ENCODE peak calls at places on chromosomes 7 and 10, in eight cellular contexts. X is activated T-cell treated with anti-CD3 and anti-CD28 coated beads for 1 hour; N is WERI-Rb-1; H is endothelial cell; A is stimulated activated CD4-positive, alpha-beta T cell treated with anti-CD3 and anti-CD28 coated beads, TNF-alpha, amount 100 ng/mL, for 48 hours; E is HS-27A; O is sciatic nerve; W is NCI-H774. V is an unnamed sample.

GRCh38 chr7:44638611-44639557 is 32.5 kb downstream of the OGDH start:
- DNase-seq in X (peak; percentile 69), N (peak; percentile 30), H (peak; percentile 30), A (peak; percentile 73), E (peak; percentile 66), O (peak; percentile 72), W (no peak), V (peak; percentile 80)

GRCh38 chr10:104323721-104324686 is 14.3 kb downstream of the ITPRIP start:
- DNase-seq in X (no peak), N (no peak), H (no peak), A (no peak), E (no peak), O (no peak), W (no peak), V (peak; percentile 12)

GRCh38 chr7:40815512-40815911 is 680.7 kb downstream of the SUGCT start:
- DNase-seq in X (no peak), N (no peak), H (no peak), A (no peak), E (no peak), O (no peak), W (no peak), V (peak; percentile 91)

GRCh38 chr7:80387634-80388033 is 124.2 kb downstream of the GNAT3 start:
- DNase-seq in X (no peak), N (no peak), H (no peak), A (no peak), E (no peak), O (no peak), W (no peak), V (no peak)

GRCh38 chr7:144474363-144474762 is 70.9 kb upstream of the NOBOX start:
- DNase-seq in X (no peak), N (no peak), H (no peak), A (no peak), E (no peak), O (no peak), W (no peak), V (no peak)

GRCh38 chr7:29937132-29937531 is 52.5 kb downstream of the SCRN1 start:
- DNase-seq in X (no peak), N (no peak), H (no peak), A (no peak), E (no peak), O (no peak), W (no peak), V (no peak)

GRCh38 chr10:45373783-45374450 is at the start of gene ALOX5:
- DNase-seq in X (no peak), N (peak; percentile 89), H (peak; percentile 16), A (no peak), E (no peak), O (no peak), W (peak; percentile 82), V (no peak)

GRCh38 chr7:114415054-114415997 is 711 bp downstream of the FOXP2 start:
- DNase-seq in X (no peak), N (no peak), H (no peak), A (no peak), E (no peak), O (no peak), W (peak; percentile 59), V (peak; percentile 6)

GRCh38 chr7:43754596-43754995 is 3.9 kb upstream of the BLVRA start:
- DNase-seq in X (no peak), N (no peak), H (no peak), A (no peak), E (no peak), O (no peak), W (no peak), V (no peak)

GRCh38 chr10:97069576-97070362 is 116.0 kb downstream of the SLIT1 start:
- DNase-seq in X (no peak), N (no peak), H (no peak), A (peak; percentile 6), E (no peak), O (no peak), W (no peak), V (peak; percentile 49)

GRCh38 chr10:91672021-91672608 is 39.2 kb upstream of the PPP1R3C start:
- DNase-seq in X (no peak), N (peak; percentile 12), H (peak; percentile 12), A (no peak), E (peak; percentile 71), O (no peak), W (no peak), V (peak; percentile 62)

GRCh38 chr7:113084499-113085172 is 2.0 kb downstream of the GPR85 start:
- DNase-seq in X (no peak), N (no peak), H (no peak), A (no peak), E (no peak), O (no peak), W (no peak), V (no peak)

GRCh38 chr7:116327135-116327534 is 116.8 kb downstream of the TES start:
- DNase-seq in X (no peak), N (no peak), H (no peak), A (no peak), E (no peak), O (no peak), W (no peak), V (no peak)

V was measured in fibroblast of mammary gland.